ENCODE peak calls at places on chromosomes 13 and 19, in eight cellular contexts. Q is AG04450; G is ascending aorta; T is adipocyte; F is heart right ventricle; Y is naive thymus-derived CD4-positive, alpha-beta T cell; D is neuronal stem cell; Z is thoracic aorta. U is an unnamed sample. For H3K9me3, the result is how much of the 10 kb centered on the place peaks cover.

GRCh38 chr19:18972301-18972831 is 31.3 kb upstream of the HOMER3 start:
- DNase-seq in Q (no peak), G (no peak), T (peak), F (no peak), Y (no peak), D (no peak), Z (no peak), U (no peak)

GRCh38 chr19:13984875-13985741 is 21.0 kb downstream of the RFX1 start:
- DNase-seq in Q (no peak), G (no peak), T (no peak), F (no peak), Y (no peak), D (no peak), Z (no peak), U (no peak)

GRCh38 chr13:53191091-53191490 is 162.5 kb downstream of the OLFM4 start:
- DNase-seq in Q (no peak), G (no peak), T (no peak), F (no peak), Y (no peak), D (peak), Z (no peak), U (no peak)

GRCh38 chr19:45515081-45515624 is 7.9 kb downstream of the VASP start:
- DNase-seq in Q (no peak), G (no peak), T (no peak), F (peak), Y (no peak), D (no peak), Z (no peak), U (peak)

GRCh38 chr19:29587518-29587986 is 18.5 kb upstream of the POP4 start:
- DNase-seq in Q (no peak), G (peak), T (no peak), F (no peak), Y (no peak), D (no peak), Z (no peak), U (no peak)

GRCh38 chr13:29524176-29524575 is 71.3 kb downstream of the SLC7A1 start:
- DNase-seq in Q (no peak), G (peak), T (no peak), F (peak), Y (no peak), D (no peak), Z (no peak), U (no peak)

GRCh38 chr13:76816394-76816793 is 69.8 kb downstream of the KCTD12 start:
- DNase-seq in Q (no peak), G (no peak), T (no peak), F (no peak), Y (no peak), D (no peak), Z (no peak), U (no peak)

GRCh38 chr13:37418490-37418889 is 180.1 kb downstream of the POSTN start:
- DNase-seq in Q (peak), G (no peak), T (peak), F (no peak), Y (no peak), D (no peak), Z (no peak), U (no peak)

GRCh38 chr13:108322206-108322824 is 52.8 kb downstream of the TNFSF13B start:
- DNase-seq in Q (peak), G (no peak), T (peak), F (no peak), Y (peak), D (peak), Z (no peak), U (no peak)

GRCh38 chr13:113976711-113977684 is 3.1 kb upstream of the C13orf46 start:
- DNase-seq in Q (peak), G (no peak), T (peak), F (no peak), Y (no peak), D (no peak), Z (peak), U (peak)

DNA sequence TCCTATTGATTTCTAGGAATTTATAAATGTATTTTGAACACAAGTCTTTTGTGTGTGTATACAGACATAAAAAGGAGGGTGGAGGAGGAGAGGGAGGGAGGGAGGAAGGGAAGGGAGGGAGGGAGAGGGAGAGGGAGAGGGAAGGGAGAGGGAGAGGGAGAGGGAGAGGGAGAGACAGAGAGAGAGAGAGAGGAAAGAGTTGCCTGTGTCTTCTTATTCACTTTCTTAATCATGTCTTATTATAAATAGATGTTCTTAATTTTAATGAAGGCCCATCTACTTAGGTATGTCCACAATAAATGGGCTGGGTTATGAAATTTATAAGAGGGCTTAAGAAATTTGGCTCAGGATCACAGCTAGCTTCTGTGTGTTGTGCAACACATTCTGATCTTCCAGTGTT is 39.4 kb downstream of the ZNF45 start:
- DNase-seq in Q (no peak), G (no peak), T (no peak), F (no peak), Y (no peak), D (no peak), Z (no peak), U (no peak)
- H3K9me3 ChIP-seq in Q (under half), G (half or more), T (under half), F (under half), Y (under half), D (under half), Z (under half), U (half or more)

GRCh38 chr19:56732974-56733373 is 61.4 kb upstream of the ZNF835 start:
- DNase-seq in Q (no peak), G (no peak), T (no peak), F (no peak), Y (no peak), D (peak), Z (no peak), U (no peak)

GRCh38 chr19:56740478-56740877 is 68.9 kb upstream of the ZNF835 start:
- DNase-seq in Q (no peak), G (no peak), T (no peak), F (no peak), Y (no peak), D (no peak), Z (no peak), U (no peak)

GRCh38 chr19:56736571-56736970 is 65.0 kb upstream of the ZNF835 start:
- DNase-seq in Q (no peak), G (no peak), T (no peak), F (no peak), Y (no peak), D (no peak), Z (no peak), U (no peak)
- H3K9me3 ChIP-seq in Q (under half), G (under half), T (under half), F (under half), Y (under half), D (under half), Z (under half), U (half or more)

DNA sequence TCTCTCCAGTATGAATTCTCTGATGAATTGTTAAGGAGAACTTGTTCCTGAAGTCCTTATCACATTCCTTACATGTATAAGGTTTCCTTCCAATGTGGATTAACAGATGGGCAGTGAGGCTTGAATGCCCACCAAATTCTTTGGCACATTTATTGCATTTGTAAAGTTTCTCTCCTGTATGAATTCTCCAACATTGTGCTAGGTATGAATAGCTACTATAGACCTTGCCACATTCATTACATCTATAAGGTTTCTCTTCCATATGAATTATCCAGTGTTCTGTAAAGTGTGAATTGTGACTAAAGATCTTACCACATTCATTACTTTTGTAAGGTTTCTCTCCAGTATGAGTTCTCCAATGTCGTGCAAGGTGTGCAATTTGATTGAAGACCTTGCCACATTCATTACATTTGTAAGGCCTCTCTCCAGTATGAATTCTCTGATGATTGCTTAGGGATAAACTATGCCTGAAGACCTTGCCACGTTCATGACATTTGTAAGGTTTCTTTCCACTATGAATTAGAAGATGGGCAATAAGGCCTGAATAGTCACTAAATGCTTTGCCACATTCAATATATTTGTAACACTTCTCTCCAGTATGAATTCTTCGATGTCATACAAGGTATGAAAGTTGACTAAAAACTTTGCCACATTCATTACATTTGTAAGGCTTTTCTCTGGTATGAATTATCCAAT is 20.4 kb downstream of the ZNF578 start:
- DNase-seq in Q (no peak), G (no peak), T (peak), F (no peak), Y (no peak), D (no peak), Z (no peak), U (no peak)
- H3K9me3 ChIP-seq in Q (half or more), G (half or more), T (half or more), F (under half), Y (under half), D (half or more), Z (half or more), U (half or more)

GRCh38 chr19:33250500-33250899 is 24.9 kb upstream of the SLC7A10 start:
- DNase-seq in Q (no peak), G (no peak), T (no peak), F (no peak), Y (no peak), D (no peak), Z (no peak), U (no peak)

GRCh38 chr19:33252418-33252962 is 26.8 kb upstream of the SLC7A10 start:
- DNase-seq in Q (no peak), G (no peak), T (no peak), F (no peak), Y (no peak), D (no peak), Z (no peak), U (peak)

GRCh38 chr19:33252971-33253370 is 27.3 kb upstream of the SLC7A10 start:
- DNase-seq in Q (no peak), G (no peak), T (no peak), F (no peak), Y (no peak), D (no peak), Z (no peak), U (no peak)

GRCh38 chr19:33251076-33251475 is 25.4 kb upstream of the SLC7A10 start:
- DNase-seq in Q (no peak), G (no peak), T (no peak), F (no peak), Y (no peak), D (no peak), Z (no peak), U (peak)

GRCh38 chr19:33251526-33252090 is 26.0 kb upstream of the SLC7A10 start:
- DNase-seq in Q (no peak), G (no peak), T (no peak), F (no peak), Y (no peak), D (no peak), Z (no peak), U (no peak)
- H3K9me3 ChIP-seq in Q (under half), G (under half), T (under half), F (under half), Y (under half), D (under half), Z (under half), U (under half)

DNA sequence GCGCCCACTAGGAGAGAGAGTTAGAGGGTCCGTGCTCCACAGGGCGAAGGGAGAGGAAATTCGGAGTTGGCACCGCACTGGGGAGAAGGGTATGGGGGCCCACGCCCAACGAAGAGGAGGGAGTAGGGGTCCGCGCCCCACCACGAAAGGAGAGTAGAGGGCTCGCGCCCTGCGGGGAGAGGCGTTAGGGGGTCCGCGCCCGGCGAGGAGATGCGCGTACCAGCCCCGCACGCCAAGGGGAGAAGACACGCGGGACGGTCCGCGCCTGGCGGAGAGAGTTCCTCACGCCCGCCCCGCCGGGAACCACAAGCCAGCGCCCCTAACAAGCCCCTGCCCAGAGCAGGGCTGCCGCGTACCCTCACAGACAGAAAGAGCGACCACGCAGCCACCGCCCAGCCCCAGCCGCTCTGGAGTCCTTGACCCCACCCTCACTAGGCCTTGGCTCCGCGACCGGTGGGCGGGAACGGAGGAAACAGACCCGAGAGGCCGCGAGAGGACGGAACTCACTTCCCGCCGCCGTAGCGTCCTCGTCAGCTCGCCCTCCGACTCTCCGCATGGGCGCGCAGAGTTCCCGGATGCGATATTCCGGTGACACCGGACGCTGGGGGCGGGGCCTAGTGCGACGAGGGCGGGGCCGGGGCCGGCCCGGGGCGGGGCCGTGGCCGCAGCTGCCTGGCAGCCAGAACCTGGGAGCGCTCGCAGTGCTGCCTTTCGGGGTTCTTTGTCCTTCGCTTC is 20.0 kb upstream of the ZSCAN18 start:
- DNase-seq in Q (no peak), G (no peak), T (no peak), F (peak), Y (no peak), D (no peak), Z (no peak), U (no peak)
- H3K9me3 ChIP-seq in Q (half or more), G (half or more), T (half or more), F (under half), Y (under half), D (half or more), Z (half or more), U (half or more)

GRCh38 chr19:53696951-53697350 is 65.2 kb downstream of the DPRX start:
- DNase-seq in Q (no peak), G (no peak), T (no peak), F (no peak), Y (no peak), D (peak), Z (no peak), U (no peak)
- H3K9me3 ChIP-seq in Q (under half), G (under half), T (under half), F (under half), Y (under half), D (under half), Z (under half), U (under half)

GRCh38 chr19:28140201-28140600 is 1072.8 kb downstream of the UQCRFS1 start:
- DNase-seq in Q (no peak), G (no peak), T (no peak), F (no peak), Y (no peak), D (no peak), Z (no peak), U (no peak)
- H3K9me3 ChIP-seq in Q (under half), G (under half), T (under half), F (under half), Y (under half), D (under half), Z (under half), U (under half)

GRCh38 chr19:12379732-12380443 is 14.4 kb upstream of the ZNF442 start:
- DNase-seq in Q (no peak), G (no peak), T (no peak), F (no peak), Y (no peak), D (no peak), Z (no peak), U (no peak)
- H3K9me3 ChIP-seq in Q (under half), G (half or more), T (half or more), F (under half), Y (under half), D (half or more), Z (under half), U (half or more)

DNA sequence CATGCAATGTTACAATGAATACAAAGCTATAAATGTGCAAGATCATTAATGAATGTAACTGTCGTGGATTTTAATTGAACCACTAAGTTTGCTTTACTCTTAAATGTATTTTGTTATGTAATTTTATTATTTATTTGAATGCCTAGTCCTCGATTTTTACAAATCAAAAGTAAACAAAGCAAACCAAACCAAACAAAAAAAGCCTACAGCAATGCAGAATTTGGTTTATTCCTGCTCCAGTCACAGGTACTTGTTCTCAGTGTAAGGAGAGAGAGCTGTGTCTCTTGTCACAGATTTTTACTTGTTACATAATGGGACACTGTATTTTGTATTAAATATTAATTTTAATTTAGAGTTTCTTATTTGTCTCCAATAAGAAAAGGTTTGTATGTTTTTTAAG is 584.3 kb upstream of the SLITRK6 start:
- DNase-seq in Q (no peak), G (no peak), T (no peak), F (no peak), Y (no peak), D (no peak), Z (no peak), U (no peak)
- H3K9me3 ChIP-seq in Q (under half), G (under half), T (under half), F (under half), Y (under half), D (under half), Z (under half), U (under half)

DNA sequence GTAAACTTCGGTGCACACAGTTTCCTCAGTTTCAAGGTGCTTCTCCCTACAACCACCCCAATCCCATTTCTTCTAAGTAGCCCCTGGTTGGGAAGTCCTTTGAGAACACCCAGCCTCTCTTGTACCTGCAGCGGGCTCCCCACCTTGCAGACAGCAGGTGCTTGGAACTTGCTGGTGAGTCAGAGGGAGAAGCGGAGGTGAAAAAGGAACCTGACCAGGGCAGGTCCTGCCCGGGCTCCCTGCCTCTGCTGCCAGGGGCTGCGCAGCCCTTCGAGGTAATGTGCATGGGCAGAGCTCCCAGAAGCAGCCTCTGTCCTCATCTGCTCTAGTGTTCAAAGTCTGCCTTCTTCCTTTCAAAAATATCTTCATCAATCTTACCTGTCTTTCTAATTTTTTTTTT is 274.0 kb upstream of the SOX1 start:
- DNase-seq in Q (no peak), G (no peak), T (no peak), F (no peak), Y (no peak), D (no peak), Z (no peak), U (no peak)
- H3K9me3 ChIP-seq in Q (under half), G (under half), T (under half), F (under half), Y (under half), D (under half), Z (under half), U (under half)